ENCODE peak calls at places on chromosomes 4 and X, in five cellular contexts. A, Z, X, O and H are unnamed samples. For H3K4me1 and H3K9me3, the result is how much of the 10 kb centered on the place peaks cover.

GRCh38 chrX:135737361-135738071 is 24.1 kb downstream of the CT45A1 start:
- DNase-seq in Z (no peak), O (no peak), A (no peak), X (no peak), H (no peak)

GRCh38 chrX:40172980-40173661 is 75.4 kb upstream of the BCOR start:
- DNase-seq in X (no peak), O (no peak), A (no peak), Z (no peak), H (no peak)

GRCh38 chrX:18938710-18939109 is 45.2 kb downstream of the PHKA2 start:
- DNase-seq in X (no peak), O (no peak), Z (no peak), A (no peak), H (no peak)

GRCh38 chr4:10963958-10964705 is 279.6 kb upstream of the CLNK start:
- DNase-seq in O (no peak), A (no peak), X (no peak), Z (no peak), H (no peak)

GRCh38 chr4:151331276-151332042 is 6.1 kb upstream of the SH3D19 start:
- DNase-seq in Z (no peak), O (no peak), A (no peak), X (no peak), H (no peak)

GRCh38 chr4:186781032-186781917 is 57.6 kb upstream of the FAT1 start:
- DNase-seq in A (no peak), X (no peak), O (peak), Z (no peak), H (no peak)

GRCh38 chr4:19927381-19927780 is 324.3 kb upstream of the SLIT2 start:
- DNase-seq in A (no peak), O (peak), Z (no peak), X (no peak), H (no peak)

GRCh38 chr4:40990899-40991265 is 223.5 kb downstream of the APBB2 start:
- DNase-seq in A (no peak), Z (no peak), X (no peak), O (no peak), H (no peak)

GRCh38 chrX:133749370-133749769 is 236.0 kb downstream of the GPC3 start:
- DNase-seq in A (no peak), Z (no peak), X (no peak), O (no peak), H (peak)

GRCh38 chr4:138092060-138092459 is 150.1 kb downstream of the SLC7A11 start:
- DNase-seq in O (no peak), A (no peak), X (no peak), Z (no peak), H (no peak)

GRCh38 chrX:17067534-17067933 is 121.1 kb downstream of the REPS2 start:
- DNase-seq in Z (no peak), A (no peak), O (no peak), X (no peak), H (no peak)

GRCh38 chrX:55007633-55008032 is 7.5 kb downstream of the APEX2 start:
- DNase-seq in X (no peak), O (peak), A (peak), Z (no peak), H (no peak)

GRCh38 chr4:21728231-21728758 is 220.3 kb downstream of the KCNIP4 start:
- DNase-seq in X (no peak), Z (no peak), O (no peak), A (no peak), H (no peak)

GRCh38 chrX:107227780-107228485 is 21.5 kb downstream of the DNAAF6 start:
- DNase-seq in A (no peak), O (no peak), Z (no peak), X (no peak), H (no peak)

GRCh38 chr4:48105230-48105629 is 28.8 kb downstream of the TXK start:
- DNase-seq in X (no peak), Z (no peak), O (no peak), A (no peak), H (no peak)

GRCh38 chrX:65712005-65712861 is 44.8 kb downstream of the MSN start:
- DNase-seq in Z (no peak), X (no peak), A (no peak), O (no peak), H (no peak)
- H3K4me1 ChIP-seq in Z (under half), X (under half), A (under half), O (under half), H (under half)

GRCh38 chr4:110629780-110630500 is 7.1 kb upstream of the PITX2 start:
- DNase-seq in A (no peak), X (no peak), Z (no peak), O (no peak), H (no peak)

GRCh38 chr4:110632506-110633357 is 9.9 kb upstream of the PITX2 start:
- DNase-seq in O (no peak), A (no peak), Z (no peak), X (no peak), H (no peak)

GRCh38 chr4:110631582-110632505 is 9.0 kb upstream of the PITX2 start:
- DNase-seq in Z (no peak), A (peak), O (peak), X (no peak), H (no peak)

GRCh38 chr4:110629214-110629754 is 6.4 kb upstream of the PITX2 start:
- DNase-seq in O (no peak), X (no peak), A (no peak), Z (no peak), H (no peak)

GRCh38 chr4:110630621-110631402 is 7.9 kb upstream of the PITX2 start:
- DNase-seq in A (no peak), X (no peak), Z (no peak), O (no peak), H (no peak)
- H3K9me3 ChIP-seq in A (under half), X (under half), Z (under half), O (under half), H (under half)

GRCh38 chr4:75511841-75512240 is 2.4 kb downstream of the RCHY1 start:
- DNase-seq in A (no peak), O (no peak), X (no peak), Z (no peak), H (no peak)
- H3K27ac ChIP-seq in A (no peak), O (peak), X (peak), Z (peak), H (peak)

GRCh38 chr4:76952071-76952470 is 2.5 kb downstream of the SEPTIN11 start:
- DNase-seq in Z (no peak), O (no peak), X (no peak), A (no peak), H (no peak)
- H3K4me1 ChIP-seq in Z (under half), O (under half), X (under half), A (under half), H (under half)

GRCh38 chr4:25252230-25253071 is 18.6 kb downstream of the PI4K2B start:
- DNase-seq in X (no peak), A (no peak), Z (no peak), O (no peak), H (no peak)

GRCh38 chr4:25245181-25245580 is 11.3 kb downstream of the PI4K2B start:
- DNase-seq in O (no peak), X (no peak), A (no peak), Z (no peak), H (no peak)

DNA sequence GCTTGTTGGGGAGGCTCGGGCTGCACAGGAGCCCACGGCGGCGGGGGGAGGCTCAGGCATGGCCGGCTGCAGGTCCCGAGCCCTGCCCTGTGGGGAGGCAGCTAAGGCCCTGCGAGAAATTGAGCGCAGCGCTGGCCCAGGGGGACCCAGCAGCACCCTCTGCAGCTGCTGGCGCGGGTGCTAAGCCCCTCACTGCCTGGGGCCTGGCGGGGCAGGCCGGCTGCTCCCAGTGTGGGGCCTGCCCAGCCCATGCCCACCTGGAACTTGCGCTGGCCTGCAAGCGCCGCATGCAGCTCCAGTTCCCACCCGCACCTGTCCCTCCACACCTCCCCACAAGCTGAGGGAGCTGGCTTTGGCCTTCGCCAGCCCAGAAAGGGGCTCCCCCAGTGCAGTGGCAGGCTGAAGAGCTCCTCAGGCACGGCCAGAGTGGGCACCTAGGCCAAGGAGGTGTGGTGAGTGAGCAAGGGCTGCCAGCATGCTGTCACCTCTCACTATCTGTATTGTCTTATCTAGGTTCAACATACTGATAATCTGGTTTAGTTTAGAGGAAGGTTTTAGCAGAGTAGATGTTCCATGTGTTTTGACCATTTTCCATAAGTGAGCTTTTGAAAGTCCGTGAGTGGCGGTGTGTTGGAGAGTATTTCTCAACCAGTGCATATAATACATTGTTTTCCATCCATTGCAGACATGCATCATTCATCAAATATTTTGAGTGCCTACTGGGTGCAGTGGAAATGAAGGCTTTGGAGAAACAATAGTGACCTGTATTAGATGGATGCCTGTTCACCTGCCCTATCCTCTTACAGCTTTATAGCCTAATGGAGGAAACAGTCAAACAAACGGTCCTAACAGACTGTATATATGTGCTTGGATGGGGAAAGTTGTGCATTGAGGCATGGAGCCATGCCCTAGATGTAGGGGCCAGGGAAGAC is 13.1 kb downstream of the PI4K2B start:
- DNase-seq in Z (no peak), X (no peak), O (no peak), A (no peak), H (no peak)
- H3K9me3 ChIP-seq in Z (under half), X (under half), O (under half), A (under half), H (under half)

DNA sequence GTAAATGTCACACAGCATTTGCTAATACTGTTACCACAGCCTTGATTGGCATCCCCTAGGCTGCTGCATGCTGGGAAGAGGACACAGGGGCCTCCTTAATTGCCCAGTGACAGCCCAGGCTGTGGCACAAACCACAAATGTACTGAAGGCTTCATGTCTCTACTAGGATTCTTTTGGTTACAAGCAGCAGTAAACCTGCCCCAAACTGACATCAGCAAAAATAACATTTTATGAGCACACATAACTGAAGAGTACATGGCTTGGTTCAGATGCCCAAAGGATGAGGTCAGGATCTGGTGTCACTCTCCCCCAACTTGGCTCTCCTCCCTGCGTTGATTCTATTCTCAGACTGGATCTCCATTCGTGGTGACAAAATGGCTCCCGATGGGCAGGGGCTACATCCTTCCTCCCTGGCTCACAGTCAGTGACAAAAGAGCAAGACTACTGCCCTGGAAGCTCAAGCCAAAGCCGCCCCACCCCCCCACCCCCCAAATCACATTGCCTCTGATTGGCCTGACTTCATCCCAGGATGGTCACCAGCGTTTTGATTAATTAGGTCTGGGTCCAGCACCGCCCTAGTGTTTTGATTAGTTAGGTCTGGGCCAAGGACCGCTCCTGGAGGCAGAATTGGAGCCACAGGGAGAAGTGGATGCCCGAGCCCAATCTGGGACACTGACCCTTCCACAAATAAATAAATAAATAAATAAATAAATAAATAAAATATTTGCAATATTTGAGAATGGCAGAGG is 180.5 kb upstream of the RBPJ start:
- DNase-seq in X (no peak), Z (no peak), A (no peak), O (no peak), H (no peak)
- H3K27ac ChIP-seq in X (no peak), Z (peak), A (no peak), O (peak), H (no peak)

DNA sequence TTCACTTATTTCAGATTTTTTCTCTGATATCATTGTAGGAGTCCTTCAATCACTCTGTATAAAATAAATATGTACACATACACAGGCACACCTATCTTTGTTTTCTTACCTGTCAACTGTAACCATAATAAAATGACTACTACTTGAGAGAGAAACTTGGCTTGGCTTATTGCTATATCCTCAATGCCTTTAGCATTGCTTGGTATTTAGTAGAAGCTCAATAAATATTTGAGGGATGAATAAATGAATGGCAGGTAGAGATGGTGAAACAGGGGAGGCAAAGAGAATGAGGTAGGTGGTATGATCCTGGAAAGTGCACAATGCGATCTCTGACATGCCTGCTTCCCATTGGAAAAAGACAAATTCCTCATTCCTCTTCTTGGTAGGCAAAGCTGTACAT is 21.8 kb upstream of the CXCL6 start:
- DNase-seq in A (no peak), X (no peak), Z (no peak), O (no peak), H (no peak)
- H3K4me1 ChIP-seq in A (under half), X (under half), Z (under half), O (under half), H (under half)

DNA sequence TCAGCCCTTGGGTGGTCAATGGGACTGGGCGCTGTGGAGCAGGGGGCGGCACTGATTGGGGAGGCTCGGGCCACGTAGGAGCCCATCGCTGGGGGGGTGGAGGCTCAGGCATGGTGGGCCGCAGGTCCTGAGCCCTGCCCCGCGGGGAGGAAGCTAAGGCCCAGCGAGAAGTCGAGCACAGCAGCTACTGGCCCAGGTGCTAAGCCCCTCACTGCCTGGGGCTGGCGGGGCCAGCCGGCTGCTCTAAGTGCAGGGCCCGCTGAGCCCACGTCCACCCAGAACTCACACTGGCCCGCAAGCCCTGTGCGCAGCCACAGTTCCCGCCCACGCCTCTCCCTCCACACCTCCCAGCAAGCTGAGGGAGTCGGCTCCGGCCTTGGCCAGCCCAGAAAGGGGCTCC is 66.4 kb downstream of the ZNF141 start:
- DNase-seq in O (no peak), X (no peak), A (no peak), Z (no peak), H (no peak)
- H3K9me3 ChIP-seq in O (under half), X (under half), A (under half), Z (under half), H (under half)

GRCh38 chr4:8264106-8264505 is 5.4 kb upstream of the HTRA3 start:
- DNase-seq in X (no peak), Z (no peak), O (no peak), A (peak), H (no peak)

GRCh38 chr4:8260656-8261111 is 8.9 kb upstream of the HTRA3 start:
- DNase-seq in X (no peak), O (peak), A (peak), Z (no peak), H (no peak)

GRCh38 chr4:8261851-8262535 is 7.6 kb upstream of the HTRA3 start:
- DNase-seq in O (no peak), A (peak), Z (no peak), X (no peak), H (no peak)

GRCh38 chr4:8263397-8263796 is 6.2 kb upstream of the HTRA3 start:
- DNase-seq in Z (no peak), X (no peak), A (no peak), O (no peak), H (no peak)

DNA sequence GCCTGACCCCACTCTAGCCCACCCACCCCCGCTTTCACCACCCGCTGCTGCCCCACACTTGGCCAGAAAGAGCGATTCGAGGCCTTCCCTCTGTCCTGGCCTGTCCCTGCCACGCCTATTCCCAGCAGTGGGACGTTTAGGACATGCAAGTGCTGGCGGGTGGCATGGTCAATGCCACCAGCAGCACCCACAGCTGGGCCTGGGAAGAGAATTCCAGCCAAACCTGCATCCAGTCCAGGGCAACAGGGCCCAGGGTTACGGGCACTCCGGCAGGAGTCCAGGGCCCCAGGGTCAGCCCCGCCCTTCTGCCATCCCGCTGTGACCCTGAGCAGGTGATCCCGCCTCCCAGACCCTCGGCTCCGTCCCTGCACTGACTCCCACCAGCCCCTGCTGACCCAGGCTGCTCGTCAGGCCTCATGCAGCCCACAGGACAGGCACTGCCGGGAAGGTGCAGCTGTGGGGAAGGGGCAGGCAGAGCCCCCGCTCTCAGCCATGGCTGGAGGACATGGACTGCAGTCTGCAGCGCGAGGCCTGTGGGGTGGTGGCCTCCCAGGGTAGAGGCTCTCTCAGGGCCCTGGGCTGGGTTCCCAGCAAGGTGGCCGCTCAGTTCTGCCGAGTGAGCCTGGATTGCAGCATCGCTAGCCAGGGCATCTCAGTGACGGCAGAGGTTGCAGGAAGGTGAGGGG is 6.8 kb upstream of the HTRA3 start:
- DNase-seq in A (peak), O (no peak), Z (no peak), X (no peak), H (no peak)
- H3K27ac ChIP-seq in A (no peak), O (no peak), Z (no peak), X (no peak), H (no peak)

GRCh38 chrX:2711441-2711840 is 20.3 kb downstream of the CD99 start:
- DNase-seq in O (no peak), Z (no peak), X (no peak), A (no peak), H (no peak)
- H3K4me1 ChIP-seq in O (under half), Z (under half), X (under half), A (under half), H (half or more)